ENCODE peak calls at places on chromosome 22, in seven cellular contexts. Z is activated T-helper 1 cell treated with anti-CD3 and anti-CD28 coated beads, Interleukin-12 subunit alpha, Interleukin-12 subunit beta, Interleukin-2, Interleukin-4 antibody, amounts not matched to agents 30 ng/mL and 10 ng/mL and 1 ng/mL, durations not matched to agents 14 hours and 24 hours and 36 hours; R is Caki2; P is iPS DF 6.9; W is NCI-H1105; B is NCI-H2081; U is NCI-H345. N is an unnamed sample.

GRCh38 chr22:36460202-36460601 is 21.2 kb downstream of the TXN2 start:
- DNase-seq in R (no peak), W (no peak), B (no peak), Z (no peak), U (no peak), P (no peak), N (no peak)

GRCh38 chr22:24697671-24698082 is 76.8 kb downstream of the PIWIL3 start:
- DNase-seq in U (no peak), P (no peak), W (peak), R (no peak), Z (no peak), B (peak), N (peak)

GRCh38 chr22:47872761-47873535 is 1110.5 kb downstream of the TBC1D22A start:
- DNase-seq in W (no peak), P (no peak), R (peak), B (no peak), U (no peak), Z (no peak), N (no peak)

GRCh38 chr22:38461414-38462081 is 6.3 kb upstream of the KDELR3 start:
- DNase-seq in W (peak), B (peak), U (peak), R (peak), P (peak), Z (peak), N (peak)

GRCh38 chr22:24474221-24474620 is 20.9 kb upstream of the UPB1 start:
- DNase-seq in W (no peak), Z (no peak), P (no peak), R (peak), U (no peak), B (no peak), N (peak)

GRCh38 chr22:39147335-39148023 is 5.0 kb downstream of the CBX7 start:
- DNase-seq in P (no peak), W (no peak), B (no peak), Z (no peak), R (no peak), U (no peak), N (no peak)

GRCh38 chr22:39721456-39722325 is 151.1 kb downstream of the CACNA1I start:
- DNase-seq in R (no peak), B (no peak), Z (no peak), U (no peak), W (no peak), P (no peak), N (no peak)

GRCh38 chr22:35561796-35562526 is 21.3 kb downstream of the RASD2 start:
- DNase-seq in W (no peak), R (peak), Z (no peak), U (no peak), B (no peak), P (no peak), N (no peak)

GRCh38 chr22:22558972-22559603 is at the start of gene PRAME:
- DNase-seq in R (peak), U (peak), W (peak), B (peak), P (peak), Z (peak), N (peak)

GRCh38 chr22:24696551-24697001 is 77.9 kb downstream of the PIWIL3 start:
- DNase-seq in P (no peak), Z (no peak), W (no peak), B (no peak), R (no peak), U (no peak), N (no peak)

N was measured in pons.